ENCODE peak calls at places on chromosomes 13 and 19, in six cellular contexts. P is activated effector memory CD4-positive, alpha-beta T cell treated with anti-CD3 and anti-CD28 coated beads, Interleukin-2, amount 50 U/mL, for 16 hours; Q is naive B cell; V is substantia nigra; E is AG04449; B is T-helper 9 cell. L is an unnamed sample.

GRCh38 chr13:50892162-50892944 is 17.2 kb upstream of the RNASEH2B start:
- DNase-seq in P (peak; percentile 76), Q (peak; percentile 60), V (no peak), E (no peak), B (peak; percentile 24), L (no peak)

GRCh38 chr19:12733369-12733896 is 1.1 kb downstream of the TRIR start:
- DNase-seq in P (peak; percentile 81), Q (peak; percentile 41), V (no peak), E (no peak), B (no peak), L (no peak)

GRCh38 chr19:12156254-12157058 is at the start of gene ZNF625:
- DNase-seq in P (peak; percentile 68), Q (peak; percentile 19), V (peak; percentile 84), E (peak; percentile 24), B (no peak), L (peak; percentile 89)

GRCh38 chr19:18433735-18434398 is 4.1 kb downstream of the ISYNA1 start:
- DNase-seq in P (no peak), Q (no peak), V (no peak), E (no peak), B (no peak), L (no peak)

GRCh38 chr19:277581-278165 is 13.5 kb downstream of the PLPP2 start:
- DNase-seq in P (no peak), Q (no peak), V (no peak), E (no peak), B (no peak), L (no peak)

GRCh38 chr13:38990693-38991092 is at the start of gene STOML3:
- DNase-seq in P (no peak), Q (no peak), V (no peak), E (no peak), B (no peak), L (no peak)

GRCh38 chr19:50933640-50934039 is 19.2 kb downstream of the KLK5 start:
- DNase-seq in P (no peak), Q (no peak), V (no peak), E (no peak), B (no peak), L (no peak)

GRCh38 chr19:21586341-21587116 is 81.1 kb downstream of the ZNF429 start:
- DNase-seq in P (peak; percentile 67), Q (no peak), V (no peak), E (no peak), B (no peak), L (no peak)

GRCh38 chr13:90732049-90732448 is 615.4 kb upstream of the MIR17HG start:
- DNase-seq in P (no peak), Q (no peak), V (no peak), E (no peak), B (no peak), L (no peak)